ENCODE peak calls at places on chromosomes 11 and 22, in four cellular contexts. U, G, J and D are unnamed samples.

GRCh38 chr11:75795276-75796090 is 19.5 kb upstream of the UVRAG start:
- DNase-seq in J (no peak), G (no peak), U (no peak), D (no peak)

GRCh38 chr11:33475999-33476398 is 218.8 kb downstream of the HIPK3 start:
- DNase-seq in U (no peak), G (no peak), J (no peak), D (no peak)

GRCh38 chr11:121486054-121486453 is 33.3 kb upstream of the SORL1-AS1 start:
- DNase-seq in J (no peak), G (no peak), U (no peak), D (no peak)

GRCh38 chr11:124897681-124898680 is at the start of gene ROBO4:
- DNase-seq in U (peak), G (no peak), J (no peak), D (no peak)

GRCh38 chr11:125156346-125156745 is 8.2 kb upstream of the PKNOX2 start:
- DNase-seq in U (no peak), G (no peak), J (no peak), D (no peak)

GRCh38 chr11:20192151-20192550 is 31.9 kb upstream of the DBX1 start:
- DNase-seq in U (no peak), J (no peak), G (no peak), D (no peak)

GRCh38 chr11:34823639-34824038 is 92.5 kb downstream of the APIP start:
- DNase-seq in G (no peak), U (no peak), J (no peak), D (no peak)

GRCh38 chr22:35313311-35314121 is 13.8 kb downstream of the TOM1 start:
- DNase-seq in U (peak), G (no peak), J (no peak), D (peak)

GRCh38 chr11:10694481-10695239 is 1.1 kb upstream of the IRAG1 start:
- DNase-seq in G (no peak), J (no peak), U (no peak), D (no peak)

GRCh38 chr22:25987948-25988347 is 181.3 kb upstream of the SEZ6L start:
- DNase-seq in J (no peak), U (no peak), G (no peak), D (no peak)

GRCh38 chr11:119863236-119863635 is 134.2 kb upstream of the NECTIN1 start:
- DNase-seq in G (no peak), U (no peak), J (no peak), D (no peak)

GRCh38 chr11:112410325-112410724 is 149.7 kb upstream of the PLET1 start:
- DNase-seq in G (no peak), J (no peak), U (no peak), D (no peak)

GRCh38 chr11:70019576-70020011 is 58.5 kb upstream of the ANO1 start:
- DNase-seq in G (no peak), J (no peak), U (peak), D (no peak)

GRCh38 chr22:49160261-49161001 is 667.2 kb downstream of the BRD1 start:
- DNase-seq in G (no peak), U (no peak), J (no peak), D (peak)

GRCh38 chr11:102546427-102546826 is 15.9 kb upstream of the MMP7 start:
- DNase-seq in J (no peak), U (no peak), G (no peak), D (no peak)

GRCh38 chr11:61797263-61797944 is 4.7 kb downstream of the FEN1 start:
- DNase-seq in J (peak), G (peak), U (peak), D (no peak)

GRCh38 chr22:38762607-38763006 is 6.8 kb upstream of the SUN2 start:
- DNase-seq in G (no peak), U (no peak), J (no peak), D (peak)

GRCh38 chr22:19740586-19740985 is 17.2 kb downstream of the GP1BB start:
- DNase-seq in U (no peak), J (no peak), G (no peak), D (no peak)

GRCh38 chr22:38034884-38035529 is 22.2 kb upstream of the PICK1 start:
- DNase-seq in G (no peak), U (no peak), J (no peak), D (peak)

GRCh38 chr11:20125927-20126326 is 34.3 kb downstream of the DBX1 start:
- DNase-seq in J (no peak), G (no peak), U (no peak), D (no peak)

GRCh38 chr11:68433541-68433940 is 27.0 kb upstream of the PPP6R3 start:
- DNase-seq in U (no peak), J (no peak), G (no peak), D (no peak)

GRCh38 chr22:28741200-28741757 is 341 bp downstream of the CHEK2 start:
- DNase-seq in G (no peak), U (no peak), J (no peak), D (no peak)

GRCh38 chr11:122149232-122149631 is 33.2 kb upstream of the BLID start:
- DNase-seq in J (no peak), G (no peak), U (no peak), D (no peak)

GRCh38 chr11:65988791-65989592 is 13.0 kb downstream of the EIF1AD start:
- DNase-seq in U (peak), G (peak), J (peak), D (peak)

GRCh38 chr11:2200957-2201519 is 29.4 kb upstream of the TH start:
- DNase-seq in U (no peak), G (no peak), J (no peak), D (no peak)

GRCh38 chr22:23065495-23066122 is 4.7 kb upstream of the GNAZ start:
- DNase-seq in J (no peak), U (no peak), G (no peak), D (peak)

GRCh38 chr11:8564526-8564925 is 29.5 kb downstream of the STK33 start:
- DNase-seq in G (no peak), U (no peak), J (no peak), D (no peak)

GRCh38 chr11:85845052-85845631 is 10.0 kb upstream of the CCDC83 start:
- DNase-seq in J (no peak), U (no peak), G (no peak), D (no peak)

GRCh38 chr11:115580927-115581680 is 76.9 kb upstream of the CADM1 start:
- DNase-seq in U (no peak), J (no peak), G (no peak), D (no peak)

GRCh38 chr22:37549704-37550059 is 10.6 kb upstream of the CDC42EP1 start:
- DNase-seq in U (no peak), J (no peak), G (no peak), D (no peak)

GRCh38 chr11:60772666-60773065 is 12.5 kb upstream of the MS4A10 start:
- DNase-seq in J (no peak), U (no peak), G (no peak), D (no peak)